ENCODE peak calls at places on chromosome 13, in five cellular contexts. One of them, this sample, is unnamed.

GRCh38 chr13:109729031-109729870 is 57.1 kb downstream of the IRS2 start:
- DNase-seq in AG09309: no peak
- DNase-seq in cardiac fibroblast: peak; percentile 26
- DNase-seq in neural progenitor cell: peak; percentile 69
- DNase-seq in brain microvascular endothelial cell: no peak
- DNase-seq in this sample: peak; percentile 56

GRCh38 chr13:50543767-50544166 is 299.7 kb downstream of the DLEU7 start:
- DNase-seq in AG09309: no peak
- DNase-seq in cardiac fibroblast: peak; percentile 75
- DNase-seq in neural progenitor cell: peak; percentile 26
- DNase-seq in brain microvascular endothelial cell: peak; percentile 84
- DNase-seq in this sample: peak; percentile 71

GRCh38 chr13:36998624-36999041 is 507 bp downstream of the ALG5 start:
- DNase-seq in AG09309: no peak
- DNase-seq in cardiac fibroblast: no peak
- DNase-seq in neural progenitor cell: peak; percentile 47
- DNase-seq in brain microvascular endothelial cell: no peak
- DNase-seq in this sample: no peak

GRCh38 chr13:104389722-104390121 is 1323.5 kb upstream of the SLC10A2 start:
- DNase-seq in AG09309: no peak
- DNase-seq in cardiac fibroblast: peak; percentile 47
- DNase-seq in neural progenitor cell: no peak
- DNase-seq in brain microvascular endothelial cell: peak; percentile 66
- DNase-seq in this sample: no peak

GRCh38 chr13:94327318-94327717 is 152.2 kb downstream of the DCT start:
- DNase-seq in AG09309: no peak
- DNase-seq in cardiac fibroblast: no peak
- DNase-seq in neural progenitor cell: no peak
- DNase-seq in brain microvascular endothelial cell: no peak
- DNase-seq in this sample: no peak

GRCh38 chr13:32838985-32839384 is 177.2 kb upstream of the KL start:
- DNase-seq in AG09309: no peak
- DNase-seq in cardiac fibroblast: peak; percentile 29
- DNase-seq in neural progenitor cell: no peak
- DNase-seq in brain microvascular endothelial cell: peak; percentile 14
- DNase-seq in this sample: no peak

GRCh38 chr13:24313449-24313848 is 4.1 kb downstream of the C1QTNF9 start:
- DNase-seq in AG09309: no peak
- DNase-seq in cardiac fibroblast: peak; percentile 34
- DNase-seq in neural progenitor cell: no peak
- DNase-seq in brain microvascular endothelial cell: peak; percentile 8
- DNase-seq in this sample: no peak

GRCh38 chr13:76725211-76725610 is 161.0 kb downstream of the KCTD12 start:
- DNase-seq in AG09309: no peak
- DNase-seq in cardiac fibroblast: peak; percentile 72
- DNase-seq in neural progenitor cell: no peak
- DNase-seq in brain microvascular endothelial cell: peak; percentile 30
- DNase-seq in this sample: no peak

GRCh38 chr13:95002126-95002525 is 289.8 kb upstream of the SOX21 start:
- DNase-seq in AG09309: no peak
- DNase-seq in cardiac fibroblast: no peak
- DNase-seq in neural progenitor cell: no peak
- DNase-seq in brain microvascular endothelial cell: no peak
- DNase-seq in this sample: no peak

GRCh38 chr13:47499358-47500150 is 501.5 kb downstream of the SUCLA2 start:
- DNase-seq in AG09309: peak; percentile 71
- DNase-seq in cardiac fibroblast: peak; percentile 73
- DNase-seq in neural progenitor cell: no peak
- DNase-seq in brain microvascular endothelial cell: peak; percentile 56
- DNase-seq in this sample: peak; percentile 27

GRCh38 chr13:106534844-106535551 is 464 bp downstream of the EFNB2 start:
- DNase-seq in AG09309: no peak
- DNase-seq in cardiac fibroblast: peak; percentile 21
- DNase-seq in neural progenitor cell: no peak
- DNase-seq in brain microvascular endothelial cell: no peak
- DNase-seq in this sample: no peak

GRCh38 chr13:75870397-75870801 is 234.3 kb downstream of the LMO7 start:
- DNase-seq in AG09309: no peak
- DNase-seq in cardiac fibroblast: peak; percentile 38
- DNase-seq in neural progenitor cell: peak; percentile 37
- DNase-seq in brain microvascular endothelial cell: no peak
- DNase-seq in this sample: no peak

GRCh38 chr13:76822691-76823267 is 63.4 kb downstream of the KCTD12 start:
- DNase-seq in AG09309: peak; percentile 46
- DNase-seq in cardiac fibroblast: peak; percentile 78
- DNase-seq in neural progenitor cell: no peak
- DNase-seq in brain microvascular endothelial cell: no peak
- DNase-seq in this sample: no peak

GRCh38 chr13:48851707-48852106 is 124.0 kb upstream of the FNDC3A start:
- DNase-seq in AG09309: no peak
- DNase-seq in cardiac fibroblast: no peak
- DNase-seq in neural progenitor cell: no peak
- DNase-seq in brain microvascular endothelial cell: no peak
- DNase-seq in this sample: no peak

GRCh38 chr13:87671824-87672603 is 843 bp downstream of the SLITRK5 start:
- DNase-seq in AG09309: no peak
- DNase-seq in cardiac fibroblast: no peak
- DNase-seq in neural progenitor cell: peak; percentile 62
- DNase-seq in brain microvascular endothelial cell: no peak
- DNase-seq in this sample: no peak

GRCh38 chr13:37241786-37242185 is 136.3 kb upstream of the CSNK1A1L start:
- DNase-seq in AG09309: no peak
- DNase-seq in cardiac fibroblast: peak; percentile 48
- DNase-seq in neural progenitor cell: no peak
- DNase-seq in brain microvascular endothelial cell: peak; percentile 29
- DNase-seq in this sample: no peak

GRCh38 chr13:33353646-33354045 is 68.1 kb upstream of the STARD13 start:
- DNase-seq in AG09309: no peak
- DNase-seq in cardiac fibroblast: no peak
- DNase-seq in neural progenitor cell: no peak
- DNase-seq in brain microvascular endothelial cell: no peak
- DNase-seq in this sample: no peak

GRCh38 chr13:66375756-66376155 is 854.4 kb downstream of the PCDH9 start:
- DNase-seq in AG09309: no peak
- DNase-seq in cardiac fibroblast: no peak
- DNase-seq in neural progenitor cell: no peak
- DNase-seq in brain microvascular endothelial cell: no peak
- DNase-seq in this sample: no peak

GRCh38 chr13:42284068-42284467 is 12.1 kb downstream of the AKAP11 start:
- DNase-seq in AG09309: no peak
- DNase-seq in cardiac fibroblast: no peak
- DNase-seq in neural progenitor cell: no peak
- DNase-seq in brain microvascular endothelial cell: no peak
- DNase-seq in this sample: no peak

GRCh38 chr13:30142502-30143211 is 164.7 kb downstream of the KATNAL1 start:
- DNase-seq in AG09309: peak; percentile 99
- DNase-seq in cardiac fibroblast: peak; percentile 88
- DNase-seq in neural progenitor cell: no peak
- DNase-seq in brain microvascular endothelial cell: peak; percentile 88
- DNase-seq in this sample: peak; percentile 78

GRCh38 chr13:40518481-40518882 is 148.0 kb downstream of the FOXO1 start:
- DNase-seq in AG09309: no peak
- DNase-seq in cardiac fibroblast: no peak
- DNase-seq in neural progenitor cell: no peak
- DNase-seq in brain microvascular endothelial cell: no peak
- DNase-seq in this sample: no peak

GRCh38 chr13:44048326-44048725 is 168.6 kb downstream of the LACC1 start:
- DNase-seq in AG09309: no peak
- DNase-seq in cardiac fibroblast: peak; percentile 10
- DNase-seq in neural progenitor cell: no peak
- DNase-seq in brain microvascular endothelial cell: no peak
- DNase-seq in this sample: no peak

GRCh38 chr13:34127523-34127922 is 309.6 kb downstream of the RFC3 start:
- DNase-seq in AG09309: no peak
- DNase-seq in cardiac fibroblast: no peak
- DNase-seq in neural progenitor cell: no peak
- DNase-seq in brain microvascular endothelial cell: no peak
- DNase-seq in this sample: no peak

GRCh38 chr13:83995930-83996329 is 113.7 kb upstream of the SLITRK1 start:
- DNase-seq in AG09309: no peak
- DNase-seq in cardiac fibroblast: no peak
- DNase-seq in neural progenitor cell: no peak
- DNase-seq in brain microvascular endothelial cell: no peak
- DNase-seq in this sample: no peak

GRCh38 chr13:24039621-24040475 is 120.7 kb upstream of the SPATA13 start:
- DNase-seq in AG09309: no peak
- DNase-seq in cardiac fibroblast: no peak
- DNase-seq in neural progenitor cell: no peak
- DNase-seq in brain microvascular endothelial cell: no peak
- DNase-seq in this sample: no peak

GRCh38 chr13:96091932-96092253 is 2.0 kb downstream of the HS6ST3 start:
- DNase-seq in AG09309: no peak
- DNase-seq in cardiac fibroblast: no peak
- DNase-seq in neural progenitor cell: no peak
- DNase-seq in brain microvascular endothelial cell: no peak
- DNase-seq in this sample: no peak

GRCh38 chr13:25901460-25902376 is 150.1 kb downstream of the SHISA2 start:
- DNase-seq in AG09309: no peak
- DNase-seq in cardiac fibroblast: peak; percentile 83
- DNase-seq in neural progenitor cell: no peak
- DNase-seq in brain microvascular endothelial cell: peak; percentile 97
- DNase-seq in this sample: no peak

GRCh38 chr13:25114220-25114619 is 18.3 kb downstream of the PABPC3 start:
- DNase-seq in AG09309: peak; percentile 37
- DNase-seq in cardiac fibroblast: peak; percentile 79
- DNase-seq in neural progenitor cell: peak; percentile 83
- DNase-seq in brain microvascular endothelial cell: peak; percentile 81
- DNase-seq in this sample: peak; percentile 30

GRCh38 chr13:94646904-94647303 is 45.2 kb downstream of the GPR180 start:
- DNase-seq in AG09309: no peak
- DNase-seq in cardiac fibroblast: no peak
- DNase-seq in neural progenitor cell: no peak
- DNase-seq in brain microvascular endothelial cell: no peak
- DNase-seq in this sample: no peak

GRCh38 chr13:35675651-35676050 is 199.2 kb upstream of the MAB21L1 start:
- DNase-seq in AG09309: no peak
- DNase-seq in cardiac fibroblast: no peak
- DNase-seq in neural progenitor cell: no peak
- DNase-seq in brain microvascular endothelial cell: no peak
- DNase-seq in this sample: no peak

GRCh38 chr13:43688230-43688907 is 98.4 kb downstream of the ENOX1 start:
- DNase-seq in AG09309: no peak
- DNase-seq in cardiac fibroblast: peak; percentile 4
- DNase-seq in neural progenitor cell: no peak
- DNase-seq in brain microvascular endothelial cell: no peak
- DNase-seq in this sample: no peak

GRCh38 chr13:28493740-28494536 is 990 bp downstream of the FLT1 start:
- DNase-seq in AG09309: no peak
- DNase-seq in cardiac fibroblast: no peak
- DNase-seq in neural progenitor cell: peak; percentile 67
- DNase-seq in brain microvascular endothelial cell: no peak
- DNase-seq in this sample: no peak
- H3K4me3 ChIP-seq in AG09309: peak overlapping the region; percentile 94
- H3K4me3 ChIP-seq in cardiac fibroblast: peak overlapping the region; percentile 60
- H3K4me3 ChIP-seq in neural progenitor cell: peak overlapping the region; percentile 67
- H3K4me3 ChIP-seq in brain microvascular endothelial cell: peak overlapping the region; percentile 63
- H3K4me3 ChIP-seq in this sample: peak overlapping the region; percentile 3

GRCh38 chr13:113818700-113819295 is 45.1 kb downstream of the GAS6 start:
- DNase-seq in AG09309: no peak
- DNase-seq in cardiac fibroblast: no peak
- DNase-seq in neural progenitor cell: no peak
- DNase-seq in brain microvascular endothelial cell: no peak
- DNase-seq in this sample: no peak

GRCh38 chr13:113816248-113816924 is 47.5 kb downstream of the GAS6 start:
- DNase-seq in AG09309: no peak
- DNase-seq in cardiac fibroblast: no peak
- DNase-seq in neural progenitor cell: no peak
- DNase-seq in brain microvascular endothelial cell: no peak
- DNase-seq in this sample: no peak

GRCh38 chr13:113817860-113818691 is 45.8 kb downstream of the GAS6 start:
- DNase-seq in AG09309: no peak
- DNase-seq in cardiac fibroblast: no peak
- DNase-seq in neural progenitor cell: no peak
- DNase-seq in brain microvascular endothelial cell: no peak
- DNase-seq in this sample: no peak

GRCh38 chr13:113815151-113816058 is 48.5 kb downstream of the GAS6 start:
- DNase-seq in AG09309: no peak
- DNase-seq in cardiac fibroblast: no peak
- DNase-seq in neural progenitor cell: no peak
- DNase-seq in brain microvascular endothelial cell: no peak
- DNase-seq in this sample: no peak

GRCh38 chr13:113816925-113817859 is 46.7 kb downstream of the GAS6 start:
- DNase-seq in AG09309: peak; percentile 66
- DNase-seq in cardiac fibroblast: peak; percentile 85
- DNase-seq in neural progenitor cell: peak; percentile 90
- DNase-seq in brain microvascular endothelial cell: peak; percentile 72
- DNase-seq in this sample: peak; percentile 52
- TF ChIP-seq CTCF in AG09309: peak; percentile 83
- TF ChIP-seq CTCF in cardiac fibroblast: peak; percentile 88
- TF ChIP-seq CTCF in neural progenitor cell: peak; percentile 80
- TF ChIP-seq CTCF in brain microvascular endothelial cell: peak; percentile 91
- TF ChIP-seq CTCF in this sample: peak; percentile 90

GRCh38 chr13:111898956-111899713 is 167.8 kb upstream of the SOX1 start:
- DNase-seq in AG09309: no peak
- DNase-seq in cardiac fibroblast: no peak
- DNase-seq in neural progenitor cell: no peak
- DNase-seq in brain microvascular endothelial cell: no peak
- DNase-seq in this sample: no peak
- H3K4me3 ChIP-seq in AG09309: no peak overlapping the region
- H3K4me3 ChIP-seq in cardiac fibroblast: no peak overlapping the region
- H3K4me3 ChIP-seq in neural progenitor cell: no peak overlapping the region
- H3K4me3 ChIP-seq in brain microvascular endothelial cell: no peak overlapping the region
- H3K4me3 ChIP-seq in this sample: no peak overlapping the region

GRCh38 chr13:38582133-38582532 is 104.7 kb upstream of the FREM2 start:
- DNase-seq in AG09309: no peak
- DNase-seq in cardiac fibroblast: peak; percentile 45
- DNase-seq in neural progenitor cell: peak; percentile 61
- DNase-seq in brain microvascular endothelial cell: peak; percentile 26
- DNase-seq in this sample: no peak
- TF ChIP-seq CTCF in AG09309: peak; percentile 40
- TF ChIP-seq CTCF in cardiac fibroblast: peak; percentile 49
- TF ChIP-seq CTCF in neural progenitor cell: peak; percentile 67
- TF ChIP-seq CTCF in brain microvascular endothelial cell: peak; percentile 48
- TF ChIP-seq CTCF in this sample: peak; percentile 49